ENCODE peak calls at places on chromosomes 3 and 15, in six cellular contexts. One of them, this sample, is unnamed.

GRCh38 chr3:108099203-108099602 is 8.4 kb upstream of the CD47 start:
- DNase-seq in DND-41: no peak
- DNase-seq in HCT116: no peak
- DNase-seq in PC-9: no peak
- DNase-seq in psoas muscle: no peak
- DNase-seq in mesenchymal stem cell: peak; percentile 67
- DNase-seq in this sample: no peak

GRCh38 chr3:196431193-196432136 is 762 bp downstream of the UBXN7 start:
- DNase-seq in DND-41: peak; percentile 24
- DNase-seq in HCT116: no peak
- DNase-seq in PC-9: peak; percentile 37
- DNase-seq in psoas muscle: peak; percentile 59
- DNase-seq in mesenchymal stem cell: peak; percentile 77
- DNase-seq in this sample: peak; percentile 87

GRCh38 chr15:80567721-80568157 is 127.4 kb upstream of the ABHD17C start:
- DNase-seq in DND-41: no peak
- DNase-seq in HCT116: peak; percentile 72
- DNase-seq in PC-9: peak; percentile 54
- DNase-seq in psoas muscle: no peak
- DNase-seq in mesenchymal stem cell: peak; percentile 83
- DNase-seq in this sample: no peak

GRCh38 chr15:23869391-23869790 is 182.3 kb upstream of the NDN start:
- DNase-seq in DND-41: no peak
- DNase-seq in HCT116: no peak
- DNase-seq in PC-9: no peak
- DNase-seq in psoas muscle: peak; percentile 61
- DNase-seq in mesenchymal stem cell: peak; percentile 3
- DNase-seq in this sample: peak; percentile 45

GRCh38 chr3:66394261-66395249 is 106.3 kb downstream of the LRIG1 start:
- DNase-seq in DND-41: no peak
- DNase-seq in HCT116: no peak
- DNase-seq in PC-9: no peak
- DNase-seq in psoas muscle: peak; percentile 39
- DNase-seq in mesenchymal stem cell: peak; percentile 55
- DNase-seq in this sample: no peak

GRCh38 chr3:194756460-194757355 is 71.0 kb downstream of the FAM43A start:
- DNase-seq in DND-41: no peak
- DNase-seq in HCT116: no peak
- DNase-seq in PC-9: no peak
- DNase-seq in psoas muscle: peak; percentile 88
- DNase-seq in mesenchymal stem cell: no peak
- DNase-seq in this sample: no peak

GRCh38 chr3:20197775-20198174 is 11.8 kb upstream of the SGO1 start:
- DNase-seq in DND-41: no peak
- DNase-seq in HCT116: peak; percentile 32
- DNase-seq in PC-9: no peak
- DNase-seq in psoas muscle: no peak
- DNase-seq in mesenchymal stem cell: no peak
- DNase-seq in this sample: no peak

GRCh38 chr15:73560501-73561117 is 72.6 kb downstream of the NPTN start:
- DNase-seq in DND-41: peak; percentile 9
- DNase-seq in HCT116: peak; percentile 46
- DNase-seq in PC-9: peak; percentile 8
- DNase-seq in psoas muscle: no peak
- DNase-seq in mesenchymal stem cell: peak; percentile 83
- DNase-seq in this sample: no peak

GRCh38 chr3:76470285-76470684 is 569.6 kb upstream of the ROBO2 start:
- DNase-seq in DND-41: no peak
- DNase-seq in HCT116: no peak
- DNase-seq in PC-9: no peak
- DNase-seq in psoas muscle: no peak
- DNase-seq in mesenchymal stem cell: peak; percentile 77
- DNase-seq in this sample: no peak

GRCh38 chr3:67901681-67902080 is 247.3 kb upstream of the SUCLG2 start:
- DNase-seq in DND-41: no peak
- DNase-seq in HCT116: no peak
- DNase-seq in PC-9: no peak
- DNase-seq in psoas muscle: no peak
- DNase-seq in mesenchymal stem cell: no peak
- DNase-seq in this sample: no peak

GRCh38 chr3:76361010-76361409 is 575.7 kb upstream of the ZNF717 start:
- DNase-seq in DND-41: no peak
- DNase-seq in HCT116: no peak
- DNase-seq in PC-9: no peak
- DNase-seq in psoas muscle: no peak
- DNase-seq in mesenchymal stem cell: no peak
- DNase-seq in this sample: no peak

GRCh38 chr15:64513823-64514222 is 53.4 kb downstream of the ZNF609 start:
- DNase-seq in DND-41: no peak
- DNase-seq in HCT116: no peak
- DNase-seq in PC-9: no peak
- DNase-seq in psoas muscle: no peak
- DNase-seq in mesenchymal stem cell: no peak
- DNase-seq in this sample: no peak

GRCh38 chr3:19348929-19349564 is 200.7 kb downstream of the KCNH8 start:
- DNase-seq in DND-41: peak; percentile 11
- DNase-seq in HCT116: peak; percentile 13
- DNase-seq in PC-9: peak; percentile 4
- DNase-seq in psoas muscle: no peak
- DNase-seq in mesenchymal stem cell: peak; percentile 10
- DNase-seq in this sample: no peak

GRCh38 chr3:71087109-71088018 is 496.2 kb downstream of the FOXP1 start:
- DNase-seq in DND-41: no peak
- DNase-seq in HCT116: no peak
- DNase-seq in PC-9: no peak
- DNase-seq in psoas muscle: no peak
- DNase-seq in mesenchymal stem cell: peak; percentile 81
- DNase-seq in this sample: no peak

GRCh38 chr15:75352186-75352585 is 5.3 kb downstream of the NEIL1 start:
- DNase-seq in DND-41: no peak
- DNase-seq in HCT116: no peak
- DNase-seq in PC-9: no peak
- DNase-seq in psoas muscle: no peak
- DNase-seq in mesenchymal stem cell: no peak
- DNase-seq in this sample: no peak

DNA sequence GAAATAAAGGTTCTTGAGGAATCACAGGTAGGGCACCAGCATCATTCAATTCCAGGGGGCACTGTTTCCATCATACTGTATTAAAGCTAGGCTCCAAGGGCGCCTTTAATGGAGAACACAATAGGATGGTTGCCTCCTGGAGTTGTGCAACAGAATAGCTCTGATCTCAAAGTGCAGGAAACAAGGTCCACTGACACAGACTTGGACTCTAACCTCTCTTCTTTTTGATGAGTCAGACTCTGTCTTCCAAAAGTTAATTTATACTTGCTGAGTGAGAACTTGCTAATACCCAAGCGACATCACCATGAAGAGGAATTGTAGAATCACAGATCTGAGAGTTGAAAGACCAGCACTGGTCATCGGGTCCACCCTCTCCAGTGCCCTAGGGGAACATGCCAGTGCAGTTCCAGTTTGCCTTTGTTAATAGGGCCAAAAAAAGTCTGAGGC is 94.4 kb upstream of the PHLDB2 start:
- DNase-seq in DND-41: no peak
- DNase-seq in HCT116: peak; percentile 52
- DNase-seq in PC-9: peak; percentile 31
- DNase-seq in psoas muscle: no peak
- DNase-seq in mesenchymal stem cell: peak; percentile 70
- DNase-seq in this sample: no peak
- H3K27ac ChIP-seq in DND-41: no peak overlapping the region
- H3K27ac ChIP-seq in HCT116: no peak overlapping the region
- H3K27ac ChIP-seq in PC-9: no peak overlapping the region
- H3K27ac ChIP-seq in psoas muscle: peak overlapping the region; percentile 55
- H3K27ac ChIP-seq in mesenchymal stem cell: peak overlapping the region; percentile 83
- H3K27ac ChIP-seq in this sample: no peak overlapping the region

GRCh38 chr3:56916697-56917336 is 115.1 kb upstream of the ARHGEF3 start:
- DNase-seq in DND-41: no peak
- DNase-seq in HCT116: no peak
- DNase-seq in PC-9: no peak
- DNase-seq in psoas muscle: no peak
- DNase-seq in mesenchymal stem cell: no peak
- DNase-seq in this sample: no peak

GRCh38 chr3:56917337-56917697 is 115.6 kb upstream of the ARHGEF3 start:
- DNase-seq in DND-41: no peak
- DNase-seq in HCT116: no peak
- DNase-seq in PC-9: no peak
- DNase-seq in psoas muscle: no peak
- DNase-seq in mesenchymal stem cell: no peak
- DNase-seq in this sample: no peak

GRCh38 chr3:56919137-56919796 is 117.5 kb upstream of the ARHGEF3 start:
- DNase-seq in DND-41: no peak
- DNase-seq in HCT116: no peak
- DNase-seq in PC-9: no peak
- DNase-seq in psoas muscle: no peak
- DNase-seq in mesenchymal stem cell: no peak
- DNase-seq in this sample: no peak

GRCh38 chr3:56919797-56920195 is 118.0 kb upstream of the ARHGEF3 start:
- DNase-seq in DND-41: no peak
- DNase-seq in HCT116: no peak
- DNase-seq in PC-9: no peak
- DNase-seq in psoas muscle: no peak
- DNase-seq in mesenchymal stem cell: no peak
- DNase-seq in this sample: no peak

GRCh38 chr3:56917740-56918568 is 116.2 kb upstream of the ARHGEF3 start:
- DNase-seq in DND-41: no peak
- DNase-seq in HCT116: no peak
- DNase-seq in PC-9: no peak
- DNase-seq in psoas muscle: no peak
- DNase-seq in mesenchymal stem cell: no peak
- DNase-seq in this sample: no peak
- H3K4me1 ChIP-seq in DND-41: peaks cover 76% of the 10 kb centered on the region
- H3K4me1 ChIP-seq in HCT116: no peaks in the 10 kb centered on the region
- H3K4me1 ChIP-seq in PC-9: no peaks in the 10 kb centered on the region
- H3K4me1 ChIP-seq in psoas muscle: peaks cover 23% of the 10 kb centered on the region
- H3K4me1 ChIP-seq in mesenchymal stem cell: no peaks in the 10 kb centered on the region
- H3K4me1 ChIP-seq in this sample: peaks cover 10% of the 10 kb centered on the region

GRCh38 chr3:33398410-33398809 is 41.8 kb downstream of the UBP1 start:
- DNase-seq in DND-41: no peak
- DNase-seq in HCT116: no peak
- DNase-seq in PC-9: no peak
- DNase-seq in psoas muscle: no peak
- DNase-seq in mesenchymal stem cell: no peak
- DNase-seq in this sample: no peak

GRCh38 chr3:33392144-33392543 is 48.1 kb downstream of the UBP1 start:
- DNase-seq in DND-41: no peak
- DNase-seq in HCT116: no peak
- DNase-seq in PC-9: no peak
- DNase-seq in psoas muscle: no peak
- DNase-seq in mesenchymal stem cell: no peak
- DNase-seq in this sample: no peak

GRCh38 chr3:33392703-33393125 is 47.5 kb downstream of the UBP1 start:
- DNase-seq in DND-41: no peak
- DNase-seq in HCT116: peak; percentile 53
- DNase-seq in PC-9: peak; percentile 32
- DNase-seq in psoas muscle: no peak
- DNase-seq in mesenchymal stem cell: peak; percentile 59
- DNase-seq in this sample: no peak

GRCh38 chr3:33394403-33395054 is 45.7 kb downstream of the UBP1 start:
- DNase-seq in DND-41: no peak
- DNase-seq in HCT116: no peak
- DNase-seq in PC-9: no peak
- DNase-seq in psoas muscle: no peak
- DNase-seq in mesenchymal stem cell: peak; percentile 19
- DNase-seq in this sample: no peak

DNA sequence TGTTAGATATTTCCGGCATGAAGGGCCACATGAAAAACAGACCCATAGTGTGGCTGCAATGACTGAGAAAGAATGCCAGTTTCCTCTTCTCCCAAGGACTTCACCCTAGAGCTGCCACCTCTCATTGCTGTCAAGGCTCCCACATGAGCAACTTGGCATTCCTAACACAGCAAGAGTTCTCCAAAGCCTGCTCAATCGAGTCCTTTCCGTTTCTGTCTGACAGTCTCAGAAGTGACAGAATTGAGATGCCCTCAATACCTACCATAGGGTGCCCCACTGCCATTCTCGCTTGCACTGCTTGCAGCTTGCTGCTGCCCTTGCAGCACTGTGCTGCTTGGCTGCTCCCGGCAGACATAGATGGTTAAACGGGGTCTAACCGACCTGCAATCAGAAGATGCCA is 44.3 kb downstream of the UBP1 start:
- DNase-seq in DND-41: no peak
- DNase-seq in HCT116: no peak
- DNase-seq in PC-9: no peak
- DNase-seq in psoas muscle: no peak
- DNase-seq in mesenchymal stem cell: no peak
- DNase-seq in this sample: no peak
- H3K36me3 ChIP-seq in DND-41: peaks cover 98% of the 10 kb centered on the region
- H3K36me3 ChIP-seq in HCT116: peaks cover 48% of the 10 kb centered on the region
- H3K36me3 ChIP-seq in PC-9: peaks cover 7% of the 10 kb centered on the region
- H3K36me3 ChIP-seq in psoas muscle: peaks cover 19% of the 10 kb centered on the region
- H3K36me3 ChIP-seq in mesenchymal stem cell: peaks cover 81% of the 10 kb centered on the region
- H3K36me3 ChIP-seq in this sample: peaks cover 100% of the 10 kb centered on the region

GRCh38 chr3:52488746-52489145 is 6.4 kb upstream of the STAB1 start:
- DNase-seq in DND-41: no peak
- DNase-seq in HCT116: no peak
- DNase-seq in PC-9: no peak
- DNase-seq in psoas muscle: no peak
- DNase-seq in mesenchymal stem cell: no peak
- DNase-seq in this sample: no peak

GRCh38 chr3:52484680-52485461 is 10.3 kb upstream of the STAB1 start:
- DNase-seq in DND-41: no peak
- DNase-seq in HCT116: no peak
- DNase-seq in PC-9: no peak
- DNase-seq in psoas muscle: no peak
- DNase-seq in mesenchymal stem cell: no peak
- DNase-seq in this sample: no peak

GRCh38 chr3:52487788-52488691 is 7.1 kb upstream of the STAB1 start:
- DNase-seq in DND-41: no peak
- DNase-seq in HCT116: no peak
- DNase-seq in PC-9: no peak
- DNase-seq in psoas muscle: no peak
- DNase-seq in mesenchymal stem cell: no peak
- DNase-seq in this sample: no peak

GRCh38 chr3:52489453-52489852 is 5.7 kb upstream of the STAB1 start:
- DNase-seq in DND-41: no peak
- DNase-seq in HCT116: no peak
- DNase-seq in PC-9: no peak
- DNase-seq in psoas muscle: peak; percentile 71
- DNase-seq in mesenchymal stem cell: no peak
- DNase-seq in this sample: no peak

DNA sequence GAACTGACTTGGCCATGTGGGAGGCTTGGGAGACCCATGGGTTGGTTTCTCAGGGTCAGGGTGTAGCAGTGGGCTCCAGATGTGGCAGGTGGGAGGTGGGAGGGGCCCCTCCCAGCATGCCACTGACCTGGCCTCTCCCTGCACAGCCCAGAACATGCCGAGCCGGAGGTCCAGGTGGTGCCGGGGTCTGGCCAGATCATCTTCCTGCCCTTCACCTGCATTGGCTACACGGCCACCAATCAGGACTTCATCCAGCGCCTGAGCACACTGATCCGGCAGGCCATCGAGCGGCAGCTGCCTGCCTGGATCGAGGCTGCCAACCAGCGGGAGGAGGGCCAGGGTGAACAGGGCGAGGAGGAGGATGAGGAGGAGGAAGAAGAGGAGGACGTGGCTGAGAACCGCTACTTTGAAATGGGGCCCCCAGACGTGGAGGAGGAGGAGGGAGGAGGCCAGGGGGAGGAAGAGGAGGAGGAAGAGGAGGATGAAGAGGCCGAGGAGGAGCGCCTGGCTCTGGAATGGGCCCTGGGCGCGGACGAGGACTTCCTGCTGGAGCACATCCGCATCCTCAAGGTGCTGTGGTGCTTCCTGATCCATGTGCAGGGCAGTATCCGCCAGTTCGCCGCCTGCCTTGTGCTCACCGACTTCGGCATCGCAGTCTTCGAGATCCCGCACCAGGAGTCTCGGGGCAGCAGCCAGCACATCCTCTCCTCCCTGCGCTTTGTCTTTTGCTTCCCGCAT is 7.9 kb upstream of the STAB1 start:
- DNase-seq in DND-41: no peak
- DNase-seq in HCT116: no peak
- DNase-seq in PC-9: no peak
- DNase-seq in psoas muscle: no peak
- DNase-seq in mesenchymal stem cell: no peak
- DNase-seq in this sample: no peak
- H3K27ac ChIP-seq in DND-41: no peak overlapping the region
- H3K27ac ChIP-seq in HCT116: no peak overlapping the region
- H3K27ac ChIP-seq in PC-9: no peak overlapping the region
- H3K27ac ChIP-seq in psoas muscle: no peak overlapping the region
- H3K27ac ChIP-seq in mesenchymal stem cell: no peak overlapping the region
- H3K27ac ChIP-seq in this sample: no peak overlapping the region

This sample was measured in left lung.